ENCODE peak calls at places on chromosome 12, in seven cellular contexts. B is A673, X is foreskin fibroblast, D is NAMALWA, V is adrenal gland, Q is stomach, R is left ventricle myocardium superior. A is an unnamed sample.
A peak's percentile ranks its signal among the peaks of the same experiment; 100 is the strongest.

GRCh38 chr12:5789469-5789968 is 155.5 kb downstream of the ANO2 start:
- DNase-seq in B (no peak), X (no peak), D (no peak), V (no peak), Q (no peak), R (no peak), A (no peak)

GRCh38 chr12:3087758-3088157 is 10.6 kb downstream of the TSPAN9 start:
- DNase-seq in B (no peak), X (no peak), D (no peak), V (no peak), Q (no peak), R (no peak), A (no peak)

GRCh38 chr12:52243774-52244614 is 11.0 kb downstream of the KRT7 start:
- DNase-seq in B (peak; percentile 27), X (peak; percentile 90), D (no peak), V (peak; percentile 89), Q (peak; percentile 85), R (peak; percentile 62), A (peak; percentile 96)

GRCh38 chr12:3004655-3005565 is 45.7 kb downstream of the TEAD4 start:
- DNase-seq in B (no peak), X (peak; percentile 9), D (peak; percentile 50), V (no peak), Q (no peak), R (no peak), A (peak; percentile 41)

GRCh38 chr12:69284131-69284530 is 44.8 kb downstream of the CPSF6 start:
- DNase-seq in B (peak; percentile 73), X (peak; percentile 69), D (no peak), V (peak; percentile 76), Q (peak; percentile 70), R (peak; percentile 87), A (peak; percentile 70)

GRCh38 chr12:104740668-104741067 is 217.4 kb downstream of the SLC41A2 start:
- DNase-seq in B (no peak), X (no peak), D (peak; percentile 50), V (no peak), Q (no peak), R (no peak), A (no peak)

GRCh38 chr12:28026701-28027100 is 54.2 kb upstream of the PTHLH start:
- DNase-seq in B (no peak), X (no peak), D (no peak), V (no peak), Q (no peak), R (no peak), A (no peak)

GRCh38 chr12:2501464-2502181 is 293.1 kb upstream of the FKBP4 start:
- DNase-seq in B (no peak), X (no peak), D (no peak), V (no peak), Q (no peak), R (peak; percentile 49), A (no peak)

GRCh38 chr12:92136883-92137582 is 8.6 kb downstream of the BTG1 start:
- DNase-seq in B (peak; percentile 54), X (peak; percentile 81), D (peak; percentile 10), V (no peak), Q (no peak), R (no peak), A (peak; percentile 69)

GRCh38 chr12:45049912-45050318 is 984 bp downstream of the DBX2 start:
- DNase-seq in B (peak; percentile 6), X (no peak), D (no peak), V (no peak), Q (no peak), R (no peak), A (no peak)

GRCh38 chr12:7667025-7667575 is 1.4 kb upstream of the APOBEC1 start:
- DNase-seq in B (peak; percentile 14), X (no peak), D (peak; percentile 51), V (no peak), Q (no peak), R (no peak), A (peak; percentile 31)

GRCh38 chr12:48592591-48593086 is 22.8 kb upstream of the LALBA start:
- DNase-seq in B (no peak), X (no peak), D (no peak), V (no peak), Q (no peak), R (no peak), A (no peak)

GRCh38 chr12:127987199-127987901 is 279.6 kb upstream of the TMEM132C start:
- DNase-seq in B (no peak), X (no peak), D (no peak), V (peak; percentile 93), Q (no peak), R (no peak), A (peak; percentile 54)

GRCh38 chr12:80857311-80857710 is 80.4 kb downstream of the LIN7A start:
- DNase-seq in B (no peak), X (no peak), D (no peak), V (no peak), Q (no peak), R (no peak), A (peak; percentile 13)

A was measured in AG08396.